ENCODE peak calls at places on chromosomes 6 and 20, in four cellular contexts. One of them, this sample, is unnamed.

GRCh38 chr6:2853766-2854393 is 12.2 kb upstream of the SERPINB1 start:
- DNase-seq in lower lobe of right lung: no peak
- DNase-seq in ovary: no peak
- DNase-seq in thoracic aorta: no peak
- DNase-seq in this sample: no peak

GRCh38 chr6:170233304-170234205 is 57.3 kb downstream of the DLL1 start:
- DNase-seq in lower lobe of right lung: no peak
- DNase-seq in ovary: no peak
- DNase-seq in thoracic aorta: no peak
- DNase-seq in this sample: peak; percentile 64

GRCh38 chr20:57995381-57995977 is 233.0 kb downstream of the ANKRD60 start:
- DNase-seq in lower lobe of right lung: no peak
- DNase-seq in ovary: no peak
- DNase-seq in thoracic aorta: no peak
- DNase-seq in this sample: no peak

GRCh38 chr20:25254986-25255680 is 7.2 kb downstream of the PYGB start:
- DNase-seq in lower lobe of right lung: peak; percentile 74
- DNase-seq in ovary: no peak
- DNase-seq in thoracic aorta: no peak
- DNase-seq in this sample: no peak

GRCh38 chr20:16806886-16807285 is 58.7 kb downstream of the OTOR start:
- DNase-seq in lower lobe of right lung: no peak
- DNase-seq in ovary: no peak
- DNase-seq in thoracic aorta: no peak
- DNase-seq in this sample: no peak

GRCh38 chr6:102759415-102759814 is 1365.9 kb downstream of the GRIK2 start:
- DNase-seq in lower lobe of right lung: no peak
- DNase-seq in ovary: no peak
- DNase-seq in thoracic aorta: no peak
- DNase-seq in this sample: no peak

GRCh38 chr20:37914672-37915433 is 11.9 kb downstream of the VSTM2L start:
- DNase-seq in lower lobe of right lung: no peak
- DNase-seq in ovary: no peak
- DNase-seq in thoracic aorta: no peak
- DNase-seq in this sample: no peak

GRCh38 chr6:161353208-161353613 is 79.3 kb upstream of the AGPAT4 start:
- DNase-seq in lower lobe of right lung: no peak
- DNase-seq in ovary: no peak
- DNase-seq in thoracic aorta: no peak
- DNase-seq in this sample: no peak

GRCh38 chr6:117280922-117281321 is 15.6 kb downstream of the VGLL2 start:
- DNase-seq in lower lobe of right lung: no peak
- DNase-seq in ovary: no peak
- DNase-seq in thoracic aorta: no peak
- DNase-seq in this sample: no peak

GRCh38 chr6:43009124-43009523 is 4.6 kb downstream of the MEA1 start:
- DNase-seq in lower lobe of right lung: no peak
- DNase-seq in ovary: no peak
- DNase-seq in thoracic aorta: no peak
- DNase-seq in this sample: no peak

GRCh38 chr20:50312682-50313187 is 122.1 kb downstream of the CEBPB start:
- DNase-seq in lower lobe of right lung: peak; percentile 84
- DNase-seq in ovary: peak; percentile 83
- DNase-seq in thoracic aorta: peak; percentile 60
- DNase-seq in this sample: no peak

GRCh38 chr6:148385379-148385778 is 42.7 kb downstream of the SASH1 start:
- DNase-seq in lower lobe of right lung: no peak
- DNase-seq in ovary: no peak
- DNase-seq in thoracic aorta: no peak
- DNase-seq in this sample: no peak

GRCh38 chr6:51349866-51350265 is 531.2 kb downstream of the TFAP2B start:
- DNase-seq in lower lobe of right lung: no peak
- DNase-seq in ovary: no peak
- DNase-seq in thoracic aorta: no peak
- DNase-seq in this sample: no peak

GRCh38 chr20:23362392-23363256 is 642 bp downstream of the GZF1 start:
- DNase-seq in lower lobe of right lung: peak; percentile 80
- DNase-seq in ovary: no peak
- DNase-seq in thoracic aorta: no peak
- DNase-seq in this sample: no peak

GRCh38 chr20:23637282-23638221 is at the start of gene CST3:
- DNase-seq in lower lobe of right lung: peak; percentile 94
- DNase-seq in ovary: peak; percentile 93
- DNase-seq in thoracic aorta: peak; percentile 74
- DNase-seq in this sample: peak; percentile 90

GRCh38 chr6:121439456-121440250 is 4.2 kb downstream of the GJA1 start:
- DNase-seq in lower lobe of right lung: no peak
- DNase-seq in ovary: no peak
- DNase-seq in thoracic aorta: no peak
- DNase-seq in this sample: no peak

GRCh38 chr20:59948828-59949720 is 8.9 kb downstream of the FAM217B start:
- DNase-seq in lower lobe of right lung: no peak
- DNase-seq in ovary: no peak
- DNase-seq in thoracic aorta: no peak
- DNase-seq in this sample: no peak

GRCh38 chr6:118712955-118713354 is 61.6 kb upstream of the CEP85L start:
- DNase-seq in lower lobe of right lung: no peak
- DNase-seq in ovary: no peak
- DNase-seq in thoracic aorta: no peak
- DNase-seq in this sample: no peak

GRCh38 chr6:112253842-112254816 is at the start of gene LAMA4:
- DNase-seq in lower lobe of right lung: peak; percentile 53
- DNase-seq in ovary: peak; percentile 71
- DNase-seq in thoracic aorta: no peak
- DNase-seq in this sample: peak; percentile 77

GRCh38 chr20:53763707-53764415 is 170.2 kb upstream of the ZNF217 start:
- DNase-seq in lower lobe of right lung: no peak
- DNase-seq in ovary: no peak
- DNase-seq in thoracic aorta: no peak
- DNase-seq in this sample: no peak

GRCh38 chr6:45376310-45377040 is 1.3 kb downstream of the SUPT3H start:
- DNase-seq in lower lobe of right lung: no peak
- DNase-seq in ovary: no peak
- DNase-seq in thoracic aorta: no peak
- DNase-seq in this sample: no peak